ENCODE peak calls at places on chromosomes 11 and 22, in six cellular contexts. R, Z, A, E, X and G are unnamed samples.

GRCh38 chr11:27208846-27209245 is 154.2 kb downstream of the CCDC34 start:
- DNase-seq in Z (no peak), A (no peak), R (no peak), X (no peak), E (no peak), G (no peak)

GRCh38 chr11:60169264-60169915 is 13.5 kb downstream of the MS4A6A start:
- DNase-seq in X (no peak), A (peak; percentile 33), Z (no peak), E (no peak), R (no peak), G (no peak)

GRCh38 chr11:61121917-61122316 is 19.6 kb downstream of the CD5 start:
- DNase-seq in R (no peak), E (no peak), Z (no peak), A (no peak), X (no peak), G (no peak)

GRCh38 chr11:132685174-132685611 is 847.1 kb downstream of the OPCML start:
- DNase-seq in Z (no peak), A (no peak), X (no peak), R (no peak), E (no peak), G (no peak)

GRCh38 chr11:61910473-61911123 is 6.8 kb downstream of the RAB3IL1 start:
- DNase-seq in E (no peak), R (no peak), A (no peak), X (no peak), Z (no peak), G (no peak)

GRCh38 chr11:124837491-124837856 is 27.8 kb upstream of the ROBO3 start:
- DNase-seq in Z (no peak), X (peak; percentile 2), A (peak; percentile 58), E (no peak), R (peak; percentile 64), G (no peak)

GRCh38 chr11:46391578-46392420 is at the start of gene CHRM4:
- DNase-seq in Z (no peak), E (peak; percentile 59), A (peak; percentile 24), X (no peak), R (peak; percentile 90), G (no peak)

GRCh38 chr11:63620928-63621539 is 6.8 kb upstream of the PLAAT3 start:
- DNase-seq in X (no peak), E (no peak), Z (no peak), A (no peak), R (no peak), G (no peak)

GRCh38 chr11:19866037-19866436 is 153.4 kb downstream of the NAV2 start:
- DNase-seq in R (no peak), E (no peak), Z (no peak), X (no peak), A (no peak), G (no peak)

GRCh38 chr11:25242928-25243327 is 746.1 kb downstream of the LUZP2 start:
- DNase-seq in Z (no peak), E (no peak), R (no peak), X (no peak), A (no peak), G (no peak)

DNA sequence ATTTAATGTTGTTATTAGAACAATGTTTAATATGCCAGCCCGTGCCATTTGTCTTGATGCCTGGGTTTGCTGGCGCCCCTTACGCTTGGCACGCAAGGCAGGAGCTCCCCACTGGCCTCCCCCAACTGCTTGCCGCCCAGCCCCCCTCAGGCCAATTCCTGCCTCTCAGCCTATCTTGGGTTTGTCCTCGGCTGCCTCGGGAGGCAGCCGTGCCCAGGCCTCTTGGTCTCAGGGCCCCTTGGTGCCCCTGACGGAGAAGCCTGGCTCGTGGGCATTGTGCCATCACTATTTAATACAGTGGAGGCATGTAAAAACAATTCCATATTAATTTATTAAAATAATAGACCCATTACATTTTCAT is 119.8 kb downstream of the KCNQ1OT1 start:
- DNase-seq in E (no peak), R (no peak), X (no peak), A (no peak), Z (no peak), G (no peak)
- TF ChIP-seq TAF1 in E (no peak), R (no peak), X (no peak), A (no peak), Z (no peak), G (no peak)

GRCh38 chr22:29267858-29268510 is at the start of the genes EWSR1 and RHBDD3:
- DNase-seq in X (peak; percentile 70), E (peak; percentile 88), Z (peak; percentile 69), R (peak; percentile 85), A (peak; percentile 91), G (peak; percentile 91)
- TF ChIP-seq POLR2A in X (peak; percentile 97), E (peak; percentile 92), Z (peak; percentile 91), R (peak; percentile 90), A (peak; percentile 84), G (peak; percentile 87)

GRCh38 chr11:101707477-101707876 is 123.7 kb upstream of the TRPC6 start:
- DNase-seq in E (no peak), X (no peak), Z (no peak), A (no peak), R (no peak), G (no peak)

GRCh38 chr11:101706015-101706414 is 122.2 kb upstream of the TRPC6 start:
- DNase-seq in X (no peak), A (no peak), Z (no peak), R (no peak), E (no peak), G (no peak)

GRCh38 chr11:101706541-101706940 is 122.7 kb upstream of the TRPC6 start:
- DNase-seq in A (no peak), Z (no peak), X (no peak), R (no peak), E (no peak), G (no peak)
- TF ChIP-seq TAF1 in A (no peak), Z (no peak), X (no peak), R (no peak), E (no peak), G (no peak)

GRCh38 chr11:17405232-17406005 is 17.0 kb upstream of the KCNJ11 start:
- DNase-seq in X (no peak), E (no peak), R (no peak), Z (no peak), A (peak; percentile 37), G (no peak)
- TF ChIP-seq POLR2A in X (no peak), E (no peak), R (no peak), Z (no peak), A (no peak), G (no peak)

DNA sequence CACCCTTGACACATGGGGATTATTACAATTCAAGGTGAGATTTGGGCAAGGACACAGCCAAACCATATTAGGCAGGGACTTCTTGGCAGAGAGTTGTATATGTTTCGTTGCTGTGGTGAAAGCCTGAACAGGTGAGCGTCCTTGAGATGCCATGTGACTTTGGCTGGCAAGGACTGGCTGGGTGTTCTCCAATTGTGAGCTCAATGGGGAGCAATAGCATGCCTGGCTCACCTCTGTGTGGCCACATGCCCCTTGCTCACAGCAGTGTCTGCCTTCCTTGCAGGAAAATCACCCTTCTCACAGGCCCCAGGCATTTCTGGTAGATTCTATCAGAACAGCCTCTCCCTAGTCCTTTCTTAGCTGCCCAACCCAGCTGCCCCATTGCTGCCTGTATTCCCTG is 105.5 kb downstream of the PARVA start:
- DNase-seq in A (no peak), X (no peak), E (no peak), R (no peak), Z (no peak), G (no peak)
- TF ChIP-seq TAF1 in A (no peak), X (no peak), E (no peak), R (no peak), Z (no peak), G (no peak)